ENCODE peak calls at places on chromosomes 4 and X, in four cellular contexts. S, F, A and M are unnamed samples.

GRCh38 chr4:173652283-173652931 is 122.4 kb upstream of the HAND2 start:
- DNase-seq in S (no peak), F (no peak), A (no peak), M (no peak)

GRCh38 chrX:103831803-103832544 is at the start of gene RAB9B:
- DNase-seq in F (no peak), S (no peak), A (no peak), M (peak)

GRCh38 chr4:52748432-52748831 is 2.8 kb downstream of the ERVMER34-1 start:
- DNase-seq in F (no peak), A (no peak), S (no peak), M (no peak)

GRCh38 chrX:22575161-22575845 is 302.6 kb downstream of the CBLL2 start:
- DNase-seq in F (no peak), S (no peak), A (no peak), M (no peak)

GRCh38 chrX:57044226-57044625 is 48.9 kb upstream of the SPIN3 start:
- DNase-seq in A (peak), F (no peak), S (no peak), M (no peak)

GRCh38 chrX:16892504-16893362 is 22.6 kb upstream of the RBBP7 start:
- DNase-seq in A (peak), F (peak), S (peak), M (no peak)

GRCh38 chr4:173446416-173446815 is 47.5 kb upstream of the SCRG1 start:
- DNase-seq in F (no peak), S (no peak), A (no peak), M (no peak)

GRCh38 chr4:67871867-67872266 is 11.9 kb downstream of the TMPRSS11D start:
- DNase-seq in S (peak), A (peak), F (peak), M (peak)

GRCh38 chrX:49762175-49762704 is 66.5 kb upstream of the PAGE1 start:
- DNase-seq in F (peak), S (no peak), A (no peak), M (no peak)

GRCh38 chr4:111512081-111512774 is 633.0 kb upstream of the FAM241A start:
- DNase-seq in A (no peak), F (no peak), S (peak), M (no peak)

GRCh38 chrX:153353416-153353815 is 19.5 kb downstream of the ZNF275 start:
- DNase-seq in A (no peak), F (no peak), S (no peak), M (no peak)

GRCh38 chrX:125210146-125210545 is 109.5 kb upstream of the TEX13C start:
- DNase-seq in A (no peak), S (no peak), F (no peak), M (no peak)

GRCh38 chr4:87978656-87979055 is 3.1 kb downstream of the SPP1 start:
- DNase-seq in F (no peak), S (no peak), A (peak), M (no peak)

GRCh38 chr4:60089546-60090273 is 1110.4 kb upstream of the ADGRL3 start:
- DNase-seq in S (no peak), F (no peak), A (no peak), M (no peak)

GRCh38 chrX:68396953-68397352 is 36.3 kb downstream of the OPHN1 start:
- DNase-seq in A (no peak), S (no peak), F (no peak), M (no peak)

GRCh38 chr4:19472669-19473068 is 779.0 kb upstream of the SLIT2 start:
- DNase-seq in F (no peak), S (no peak), A (no peak), M (no peak)

GRCh38 chrX:24081661-24082154 is 27.0 kb downstream of the EIF2S3 start:
- DNase-seq in A (peak), S (peak), F (peak), M (peak)

GRCh38 chr4:182764137-182764536 is 153.0 kb downstream of the DCTD start:
- DNase-seq in A (no peak), S (no peak), F (no peak), M (no peak)

GRCh38 chr4:56049428-56050212 is 100.9 kb downstream of the CEP135 start:
- DNase-seq in S (peak), A (peak), F (no peak), M (no peak)

GRCh38 chrX:107054978-107055377 is 55.0 kb upstream of the MORC4 start:
- DNase-seq in S (no peak), F (no peak), A (no peak), M (no peak)

GRCh38 chr4:162406637-162407370 is 243.0 kb upstream of the FSTL5 start:
- DNase-seq in F (no peak), S (no peak), A (no peak), M (no peak)

GRCh38 chrX:19343085-19343461 is 654 bp upstream of the PDHA1 start:
- DNase-seq in S (no peak), A (no peak), F (peak), M (no peak)

GRCh38 chrX:2500091-2500680 is 590 bp downstream of the DHRSX start:
- DNase-seq in S (no peak), A (peak), F (peak), M (no peak)

GRCh38 chrX:111645607-111646006 is 35.4 kb upstream of the ALG13 start:
- DNase-seq in F (no peak), S (no peak), A (no peak), M (no peak)

GRCh38 chr4:38106886-38107514 is 146.8 kb downstream of the PTTG2 start:
- DNase-seq in A (no peak), S (no peak), F (no peak), M (no peak)

GRCh38 chr4:150135134-150135773 is 57.0 kb downstream of the DCLK2 start:
- DNase-seq in A (no peak), F (no peak), S (no peak), M (no peak)

GRCh38 chr4:98932539-98932938 is 3.6 kb upstream of the EIF4E start:
- DNase-seq in S (no peak), F (no peak), A (no peak), M (no peak)

GRCh38 chr4:78022517-78022916 is 34.6 kb upstream of the FRAS1 start:
- DNase-seq in A (no peak), S (no peak), F (no peak), M (no peak)

GRCh38 chrX:75623535-75623934 is 100.7 kb upstream of the ZDHHC15 start:
- DNase-seq in S (no peak), F (peak), A (no peak), M (no peak)

GRCh38 chrX:31127716-31128115 is 55.9 kb upstream of the FTHL17 start:
- DNase-seq in S (no peak), A (no peak), F (no peak), M (no peak)

GRCh38 chr4:47619691-47620090 is 134.6 kb downstream of the ATP10D start:
- DNase-seq in F (no peak), S (no peak), A (no peak), M (no peak)

GRCh38 chr4:3399277-3400194 is 42.2 kb upstream of the HGFAC start:
- DNase-seq in S (peak), A (peak), F (peak), M (no peak)

GRCh38 chr4:168212656-168213055 is 105.9 kb downstream of the DDX60 start:
- DNase-seq in A (no peak), F (no peak), S (no peak), M (no peak)

GRCh38 chr4:681736-682451 is 7.1 kb downstream of the SLC49A3 start:
- DNase-seq in A (peak), F (peak), S (no peak), M (no peak)

GRCh38 chr4:3638080-3638715 is 106.0 kb upstream of the LRPAP1 start:
- DNase-seq in F (no peak), A (no peak), S (no peak), M (no peak)

GRCh38 chr4:84401669-84402068 is 97.4 kb downstream of the NKX6-1 start:
- DNase-seq in S (peak), F (no peak), A (no peak), M (no peak)

GRCh38 chr4:142265536-142265935 is 580.6 kb downstream of the INPP4B start:
- DNase-seq in F (no peak), A (no peak), S (peak), M (peak)

GRCh38 chr4:115152081-115152480 is 38.7 kb upstream of the NDST4 start:
- DNase-seq in F (no peak), A (no peak), S (no peak), M (no peak)

GRCh38 chr4:41360911-41361830 is 104.4 kb downstream of the UCHL1 start:
- DNase-seq in A (no peak), S (no peak), F (no peak), M (no peak)

GRCh38 chr4:102263024-102263787 is 82.1 kb downstream of the SLC39A8 start:
- DNase-seq in A (peak), F (peak), S (peak), M (peak)

GRCh38 chrX:150465326-150465725 is 102.2 kb downstream of the MAMLD1 start:
- DNase-seq in F (no peak), S (no peak), A (no peak), M (no peak)

GRCh38 chrX:150465856-150466775 is 102.3 kb upstream of the MTM1 start:
- DNase-seq in A (no peak), S (no peak), F (no peak), M (no peak)

GRCh38 chrX:150460781-150461180 is 97.7 kb downstream of the MAMLD1 start:
- DNase-seq in S (no peak), A (no peak), F (no peak), M (no peak)

GRCh38 chrX:150464001-150464400 is 100.9 kb downstream of the MAMLD1 start:
- DNase-seq in S (no peak), F (no peak), A (no peak), M (no peak)

GRCh38 chrX:150463566-150463965 is 100.4 kb downstream of the MAMLD1 start:
- DNase-seq in A (no peak), F (no peak), S (no peak), M (no peak)
- TF ChIP-seq TCF7L2 in A (no peak), F (no peak), S (no peak), M (no peak)

DNA sequence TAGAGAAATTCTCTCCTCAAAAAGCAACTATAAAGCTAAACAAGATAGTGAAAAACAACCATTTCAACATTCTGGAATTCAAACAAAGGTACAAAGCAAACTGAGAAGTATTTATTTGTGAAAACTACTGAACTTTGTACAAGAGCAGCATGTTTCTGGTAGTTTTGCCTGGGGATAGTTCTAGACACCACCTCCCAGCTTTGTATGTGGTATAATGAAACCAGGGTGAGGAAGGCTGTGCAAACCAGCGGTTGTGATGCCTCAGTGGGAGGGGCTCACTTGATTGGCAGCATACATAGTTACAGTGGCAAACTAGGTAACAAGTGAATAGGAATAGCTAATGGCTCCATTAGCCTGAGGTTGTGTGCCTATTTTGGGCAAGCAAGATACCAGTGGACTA is 18.6 kb upstream of the FRMD7 start:
- DNase-seq in A (no peak), S (no peak), F (peak), M (no peak)
- TF ChIP-seq REST in A (no peak), S (no peak), F (no peak), M (no peak)

DNA sequence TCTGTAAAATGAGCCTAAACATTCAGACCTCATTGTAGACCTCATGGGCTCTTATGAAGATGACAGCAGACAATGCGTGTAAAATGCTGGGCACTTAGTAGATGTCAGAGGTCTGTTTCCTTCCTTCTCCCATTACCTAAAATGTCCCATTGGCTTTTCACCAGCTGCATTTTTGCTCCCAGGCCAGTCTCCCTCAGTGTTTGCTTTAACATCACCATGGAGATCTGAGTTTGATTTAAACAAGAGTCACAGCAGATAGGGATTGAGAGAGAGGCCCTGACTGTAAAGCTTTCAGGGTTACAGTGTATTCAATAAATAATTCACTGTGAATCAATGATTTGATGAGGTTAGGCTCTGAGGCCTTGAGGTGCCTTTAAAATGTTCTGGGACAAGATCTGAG is 24.3 kb downstream of the PSAPL1 start:
- DNase-seq in A (no peak), S (no peak), F (no peak), M (no peak)
- TF ChIP-seq POLR2AphosphoS5 in A (no peak), S (no peak), F (no peak), M (no peak)

GRCh38 chrX:150219374-150220185 is 143.5 kb upstream of the MAMLD1 start:
- DNase-seq in A (no peak), F (no peak), S (no peak), M (peak)
- TF ChIP-seq TCF7L2 in A (no peak), F (no peak), S (no peak), M (no peak)

DNA sequence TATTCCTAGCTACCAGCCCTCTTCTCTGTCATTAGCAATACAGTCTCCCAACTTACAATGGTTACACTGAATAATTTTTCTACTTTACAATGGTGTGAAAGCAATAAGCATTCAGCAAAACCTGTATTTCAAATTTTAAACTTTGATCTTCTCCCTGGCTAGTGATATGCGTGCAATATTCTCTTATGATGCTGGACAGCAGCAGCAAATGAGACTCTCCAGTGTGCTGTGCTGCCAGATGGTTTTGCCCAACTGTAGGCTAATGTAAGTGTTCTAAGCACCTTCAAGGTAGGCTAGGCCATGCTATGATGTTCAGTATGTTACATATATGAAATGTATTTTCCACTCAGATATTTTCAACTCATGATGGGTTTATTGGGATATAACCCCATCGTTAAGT is 5.9 kb upstream of the GAR1 start:
- DNase-seq in S (no peak), F (no peak), A (no peak), M (no peak)
- TF ChIP-seq REST in S (no peak), F (no peak), A (no peak), M (no peak)